ENCODE peak calls at places on chromosome 22, in seven cellular contexts. H is mesendoderm, S is IMR-90, Z is H1, D is mesenchymal stem cell, K is neuronal stem cell, G is H9. R is an unnamed sample.

GRCh38 chr22:44245438-44245837 is 64.7 kb downstream of the PARVG start:
- DNase-seq in S (no peak), K (no peak), Z (peak), D (no peak), G (no peak), H (no peak), R (no peak)

GRCh38 chr22:38213319-38214247 is 11.8 kb downstream of the MAFF start:
- DNase-seq in H (no peak), S (no peak), Z (no peak), D (peak), G (no peak), K (no peak), R (peak)

GRCh38 chr22:28021116-28021997 is 102.3 kb upstream of the PITPNB start:
- DNase-seq in K (no peak), G (no peak), D (no peak), H (no peak), S (no peak), Z (no peak), R (no peak)

GRCh38 chr22:40105755-40106154 is 72.0 kb upstream of the TNRC6B start:
- DNase-seq in G (no peak), D (no peak), H (no peak), K (no peak), Z (no peak), S (no peak), R (no peak)

GRCh38 chr22:44309137-44309536 is 3.6 kb downstream of the SHISAL1 start:
- DNase-seq in Z (no peak), S (peak), H (no peak), G (no peak), D (peak), K (no peak), R (peak)

GRCh38 chr22:44580756-44581435 is 82.9 kb upstream of the RTL6 start:
- DNase-seq in H (no peak), G (peak), K (no peak), D (no peak), S (no peak), Z (no peak), R (no peak)

GRCh38 chr22:35431483-35432205 is 31.7 kb downstream of the MCM5 start:
- DNase-seq in G (no peak), H (no peak), Z (no peak), D (peak), K (no peak), S (no peak), R (no peak)

GRCh38 chr22:37848587-37849088 is 581 bp upstream of the EIF3L start:
- DNase-seq in G (no peak), Z (no peak), H (peak), D (peak), K (no peak), S (peak), R (peak)

GRCh38 chr22:22692707-22693530 is 48.5 kb downstream of the GGTLC2 start:
- DNase-seq in G (peak), Z (peak), S (peak), H (peak), K (peak), D (no peak), R (peak)

GRCh38 chr22:39384750-39385480 is 14.7 kb upstream of the TAB1 start:
- DNase-seq in Z (peak), H (peak), K (peak), S (peak), G (peak), D (peak), R (peak)

GRCh38 chr22:31872209-31872608 is 72.1 kb upstream of the YWHAH start:
- DNase-seq in D (peak), H (peak), Z (peak), G (peak), S (no peak), K (no peak), R (peak)

GRCh38 chr22:32600184-32600583 is 125.6 kb downstream of the FBXO7 start:
- DNase-seq in G (no peak), H (peak), K (no peak), D (no peak), S (no peak), Z (no peak), R (no peak)

GRCh38 chr22:29130490-29130889 is 57.7 kb downstream of the KREMEN1 start:
- DNase-seq in H (no peak), K (no peak), D (no peak), G (no peak), Z (no peak), S (no peak), R (no peak)

GRCh38 chr22:32706149-32706548 is 95.4 kb upstream of the TIMP3 start:
- DNase-seq in D (peak), Z (no peak), G (no peak), S (no peak), K (no peak), H (peak), R (peak)

GRCh38 chr22:21762712-21763581 is 27.4 kb upstream of the YPEL1 start:
- DNase-seq in Z (no peak), G (no peak), K (no peak), H (no peak), D (no peak), S (no peak), R (no peak)

GRCh38 chr22:37843746-37844089 is 416 bp downstream of the ANKRD54 start:
- DNase-seq in G (no peak), S (peak), H (no peak), Z (no peak), D (peak), K (no peak), R (no peak)

GRCh38 chr22:21679383-21679782 is 13.6 kb downstream of the PPIL2 start:
- DNase-seq in S (no peak), G (no peak), K (no peak), H (no peak), D (no peak), Z (no peak), R (no peak)

GRCh38 chr22:47598864-47599263 is 836.4 kb downstream of the TBC1D22A start:
- DNase-seq in H (no peak), G (no peak), S (no peak), Z (no peak), D (no peak), K (no peak), R (no peak)

GRCh38 chr22:30221121-30221992 is 25.2 kb downstream of the LIF start:
- DNase-seq in G (no peak), K (no peak), S (no peak), Z (no peak), H (no peak), D (no peak), R (no peak)

GRCh38 chr22:33126881-33127280 is 68.7 kb upstream of the SYN3 start:
- DNase-seq in K (peak), G (peak), Z (no peak), S (no peak), D (no peak), H (peak), R (peak)

GRCh38 chr22:27317961-27318360 is 483.6 kb downstream of the MN1 start:
- DNase-seq in Z (no peak), G (no peak), H (no peak), D (peak), S (no peak), K (no peak), R (no peak)

GRCh38 chr22:44428941-44429615 is 69.0 kb downstream of the RTL6 start:
- DNase-seq in G (peak), Z (no peak), K (no peak), H (no peak), D (no peak), S (no peak), R (no peak)

GRCh38 chr22:22952531-22953295 is 65.1 kb downstream of the IGLL5 start:
- DNase-seq in K (no peak), H (no peak), D (no peak), G (no peak), Z (no peak), S (no peak), R (no peak)

GRCh38 chr22:38716271-38716670 is 10.5 kb downstream of the GTPBP1 start:
- DNase-seq in H (no peak), Z (no peak), G (no peak), K (no peak), D (no peak), S (no peak), R (no peak)

GRCh38 chr22:39144101-39144815 is 8.2 kb downstream of the CBX7 start:
- DNase-seq in K (no peak), H (peak), S (peak), D (peak), Z (no peak), G (peak), R (no peak)

GRCh38 chr22:33919591-33920501 is at the start of gene LARGE1:
- DNase-seq in Z (peak), D (peak), S (peak), H (peak), K (peak), G (peak), R (peak)

GRCh38 chr22:49235463-49236300 is 592.0 kb downstream of the BRD1 start:
- DNase-seq in K (no peak), S (no peak), D (no peak), H (peak), Z (peak), G (peak), R (no peak)

GRCh38 chr22:50270302-50271010 is at the start of gene MAPK11:
- DNase-seq in G (peak), D (peak), K (peak), Z (peak), H (peak), S (peak), R (peak)

GRCh38 chr22:35301370-35301874 is 1.7 kb downstream of the TOM1 start:
- DNase-seq in S (peak), G (no peak), Z (no peak), H (peak), K (no peak), D (peak), R (peak)

GRCh38 chr22:47129902-47130301 is 367.5 kb downstream of the TBC1D22A start:
- DNase-seq in D (no peak), S (no peak), G (no peak), Z (no peak), K (no peak), H (no peak), R (peak)

GRCh38 chr22:23226497-23226850 is 46.2 kb downstream of the BCR start:
- DNase-seq in D (no peak), Z (no peak), S (no peak), G (no peak), H (no peak), K (no peak), R (no peak)

GRCh38 chr22:50439314-50440250 is 35.3 kb downstream of the SBF1 start:
- DNase-seq in D (no peak), G (no peak), Z (no peak), H (no peak), S (no peak), K (no peak), R (no peak)

GRCh38 chr22:32745251-32745995 is 56.1 kb upstream of the TIMP3 start:
- DNase-seq in S (peak), D (peak), K (peak), H (peak), Z (no peak), G (peak), R (peak)

GRCh38 chr22:23376256-23376655 is 195.9 kb downstream of the BCR start:
- DNase-seq in S (no peak), D (peak), Z (peak), H (peak), G (peak), K (no peak), R (peak)

GRCh38 chr22:49197986-49198704 is 629.5 kb downstream of the BRD1 start:
- DNase-seq in D (no peak), G (peak), S (no peak), Z (no peak), K (no peak), H (no peak), R (no peak)

GRCh38 chr22:43173976-43174720 is 12.8 kb downstream of the TTLL12 start:
- DNase-seq in D (no peak), K (no peak), S (no peak), G (no peak), H (no peak), Z (no peak), R (no peak)

GRCh38 chr22:32083814-32084213 is 40.8 kb downstream of the SLC5A1 start:
- DNase-seq in S (no peak), D (no peak), G (no peak), K (no peak), H (no peak), Z (no peak), R (no peak)

GRCh38 chr22:36911887-36912661 is 1.4 kb upstream of the CSF2RB start:
- DNase-seq in G (peak), K (no peak), S (no peak), H (peak), D (no peak), Z (no peak), R (peak)

GRCh38 chr22:17086301-17086700 is 1.5 kb downstream of the IL17RA start:
- DNase-seq in G (no peak), K (no peak), H (no peak), S (no peak), Z (no peak), D (no peak), R (no peak)
- H2BK120ac ChIP-seq in G (no peak), K (no peak), H (no peak), S (no peak), Z (no peak), D (no peak), R (no peak)

DNA sequence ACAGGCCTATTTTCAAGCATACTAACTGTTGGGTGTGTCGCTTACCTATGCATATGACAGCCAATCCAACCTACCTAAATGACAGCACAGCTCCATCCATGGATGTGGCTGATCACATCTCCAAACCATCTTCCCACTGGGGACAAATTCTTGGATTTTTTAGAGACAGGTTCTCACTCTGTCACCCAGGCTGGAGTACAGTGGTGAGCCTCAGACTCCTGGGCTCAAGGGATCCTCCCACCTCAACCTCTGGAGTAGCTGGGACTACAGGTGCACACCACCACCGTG is 18.0 kb downstream of the SCARF2 start:
- DNase-seq in S (no peak), Z (no peak), D (no peak), K (no peak), G (no peak), H (no peak), R (no peak)
- H2BK120ac ChIP-seq in S (no peak), Z (no peak), D (no peak), K (no peak), G (no peak), H (no peak), R (no peak)

DNA sequence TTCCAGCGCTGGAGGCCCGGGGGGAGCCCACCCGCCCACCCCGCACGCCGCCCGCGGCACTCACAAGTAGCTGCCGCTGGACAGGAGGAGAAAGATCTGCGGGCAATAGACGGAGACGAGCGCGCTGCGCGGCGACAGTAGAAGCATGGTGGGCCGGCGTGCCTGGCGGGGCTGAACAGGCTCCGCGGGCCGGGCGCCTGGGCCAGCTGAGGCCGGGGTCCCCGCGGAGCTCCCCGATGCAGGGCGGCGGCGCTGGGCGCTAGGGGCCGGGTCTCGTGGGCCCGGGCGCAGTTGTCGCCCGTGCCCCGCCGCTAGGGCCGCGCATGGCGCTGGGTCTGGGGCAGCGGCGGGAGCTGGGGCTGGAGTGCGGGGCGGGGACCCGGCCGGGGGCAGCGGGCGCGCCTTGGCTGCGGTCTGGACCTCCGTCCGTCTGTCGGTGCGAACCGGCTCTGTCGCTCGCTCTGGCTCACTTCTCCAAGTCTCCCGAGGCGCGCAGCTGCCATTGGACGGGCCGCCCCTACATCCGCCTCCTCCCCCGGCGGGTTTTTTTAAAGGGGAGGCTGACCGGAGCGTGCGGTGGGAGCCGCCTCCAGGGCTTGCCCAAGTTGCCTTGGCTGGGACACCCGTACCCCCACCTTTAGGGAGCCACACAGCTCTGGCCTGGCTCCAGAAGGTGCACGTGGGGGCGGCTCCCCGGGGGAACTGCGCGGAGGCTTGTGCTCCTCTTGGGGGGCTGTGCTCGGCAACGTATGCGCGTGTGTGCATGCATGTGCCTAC is 4.7 kb downstream of the WNT7B start:
- DNase-seq in D (no peak), K (no peak), S (no peak), H (no peak), G (peak), Z (no peak), R (no peak)
- H2BK120ac ChIP-seq in D (no peak), K (peak), S (no peak), H (no peak), G (no peak), Z (no peak), R (no peak)

GRCh38 chr22:25347752-25348102 is 128.3 kb downstream of the CRYBB2 start:
- DNase-seq in G (no peak), K (no peak), H (no peak), D (no peak), Z (no peak), S (peak), R (no peak)

GRCh38 chr22:25348391-25348790 is 129.0 kb downstream of the CRYBB2 start:
- DNase-seq in K (no peak), S (no peak), D (no peak), H (no peak), Z (no peak), G (no peak), R (no peak)

GRCh38 chr22:25352294-25352680 is 132.8 kb downstream of the CRYBB2 start:
- DNase-seq in K (no peak), G (no peak), D (no peak), Z (no peak), H (no peak), S (no peak), R (no peak)

GRCh38 chr22:25351631-25352293 is 132.3 kb downstream of the CRYBB2 start:
- DNase-seq in K (no peak), H (no peak), G (no peak), S (no peak), Z (no peak), D (no peak), R (no peak)

GRCh38 chr22:25350551-25350971 is 131.1 kb downstream of the CRYBB2 start:
- DNase-seq in G (peak), H (no peak), D (no peak), S (no peak), K (no peak), Z (no peak), R (no peak)
- H2BK120ac ChIP-seq in G (no peak), H (no peak), D (no peak), S (no peak), K (no peak), Z (no peak), R (no peak)

GRCh38 chr22:41793871-41794270 is 6.6 kb upstream of the CCDC134 start:
- DNase-seq in Z (no peak), H (no peak), G (no peak), K (no peak), D (no peak), S (no peak), R (no peak)
- H2BK120ac ChIP-seq in Z (no peak), H (no peak), G (no peak), K (no peak), D (no peak), S (no peak), R (no peak)

R was measured in trophoblast cell.